ENCODE peak calls at places on chromosomes 1 and 21, in ten cellular contexts. C, Y, Q, B, H, S, U, M, R and V are unnamed samples.

GRCh38 chr1:220990417-220991337 is 111.4 kb downstream of the HLX start:
- DNase-seq in C (no peak), Y (peak; percentile 64), Q (no peak), B (peak; percentile 83), H (no peak), S (no peak), U (no peak), M (no peak), R (no peak), V (peak; percentile 20)

GRCh38 chr1:116133696-116134095 is 22.5 kb downstream of the MAB21L3 start:
- DNase-seq in C (no peak), Y (no peak), Q (no peak), B (no peak), H (no peak), S (no peak), U (no peak), M (no peak), R (no peak), V (no peak)

GRCh38 chr1:208086116-208086515 is 158.1 kb downstream of the PLXNA2 start:
- DNase-seq in C (no peak), Y (peak; percentile 19), Q (no peak), B (peak; percentile 45), H (no peak), S (no peak), U (no peak), M (no peak), R (no peak), V (peak; percentile 94)

GRCh38 chr1:217333939-217334338 is 297.0 kb downstream of the GPATCH2 start:
- DNase-seq in C (no peak), Y (peak; percentile 64), Q (no peak), B (peak; percentile 9), H (no peak), S (peak; percentile 83), U (no peak), M (no peak), R (no peak), V (peak; percentile 30)

GRCh38 chr1:150256549-150257341 is 829 bp upstream of the CA14 start:
- DNase-seq in C (no peak), Y (peak; percentile 51), Q (no peak), B (no peak), H (no peak), S (peak; percentile 70), U (peak; percentile 46), M (no peak), R (no peak), V (no peak)

GRCh38 chr21:32207096-32207716 is 71.6 kb downstream of the MIS18A start:
- DNase-seq in C (no peak), Y (peak; percentile 51), Q (no peak), B (no peak), H (no peak), S (no peak), U (no peak), M (no peak), R (no peak), V (no peak)

GRCh38 chr1:92973203-92973907 is 12.1 kb upstream of the DIPK1A start:
- DNase-seq in C (no peak), Y (no peak), Q (no peak), B (no peak), H (no peak), S (no peak), U (no peak), M (no peak), R (no peak), V (peak; percentile 91)

GRCh38 chr1:115428262-115428661 is 90.2 kb upstream of the NGF start:
- DNase-seq in C (no peak), Y (no peak), Q (no peak), B (no peak), H (no peak), S (no peak), U (no peak), M (no peak), R (no peak), V (peak; percentile 24)

GRCh38 chr1:111811891-111812290 is 56.2 kb downstream of the DDX20 start:
- DNase-seq in C (no peak), Y (no peak), Q (no peak), B (no peak), H (no peak), S (no peak), U (no peak), M (no peak), R (no peak), V (no peak)

GRCh38 chr1:116356673-116357072 is 16.4 kb upstream of the ATP1A1 start:
- DNase-seq in C (no peak), Y (no peak), Q (no peak), B (peak; percentile 71), H (no peak), S (no peak), U (no peak), M (no peak), R (no peak), V (peak; percentile 54)

GRCh38 chr1:24965571-24965930 is 35.5 kb upstream of the RUNX3 start:
- DNase-seq in C (no peak), Y (no peak), Q (no peak), B (no peak), H (no peak), S (no peak), U (no peak), M (no peak), R (no peak), V (no peak)
- H3K4me3 ChIP-seq in C (no peak overlapping the region), Y (no peak overlapping the region), Q (peak overlapping the region; percentile 23), B (no peak overlapping the region), H (peak overlapping the region; percentile 35), S (no peak overlapping the region), U (no peak overlapping the region), M (no peak overlapping the region), R (peak overlapping the region; percentile 53), V (no peak overlapping the region)

DNA sequence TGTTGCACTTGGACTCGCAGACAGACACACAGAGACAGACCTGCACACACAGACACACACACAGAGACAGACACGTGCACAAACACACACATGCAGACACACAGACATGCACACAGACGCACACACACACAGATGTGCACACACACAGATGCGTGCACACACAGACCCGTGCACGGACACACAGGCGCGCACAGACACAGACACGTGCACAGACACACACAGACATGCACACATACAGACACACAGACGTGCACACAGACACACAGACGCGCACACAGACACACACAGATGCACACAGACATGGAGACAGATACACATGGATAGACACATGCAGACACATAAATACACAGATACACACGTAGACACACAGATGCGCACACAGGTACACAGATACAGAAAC is 11.3 kb downstream of the PFKL start:
- DNase-seq in C (no peak), Y (no peak), Q (no peak), B (no peak), H (no peak), S (no peak), U (no peak), M (no peak), R (no peak), V (no peak)
- H3K36me3 ChIP-seq in C (no peaks in the 10 kb centered on the region), Y (peaks cover 84% of the 10 kb centered on the region), Q (peaks cover 78% of the 10 kb centered on the region), B (peaks cover 62% of the 10 kb centered on the region), H (peaks cover 23% of the 10 kb centered on the region), S (peaks cover 15% of the 10 kb centered on the region), U (peaks cover 60% of the 10 kb centered on the region), M (peaks cover 75% of the 10 kb centered on the region), R (peaks cover 19% of the 10 kb centered on the region), V (peaks cover 43% of the 10 kb centered on the region)

DNA sequence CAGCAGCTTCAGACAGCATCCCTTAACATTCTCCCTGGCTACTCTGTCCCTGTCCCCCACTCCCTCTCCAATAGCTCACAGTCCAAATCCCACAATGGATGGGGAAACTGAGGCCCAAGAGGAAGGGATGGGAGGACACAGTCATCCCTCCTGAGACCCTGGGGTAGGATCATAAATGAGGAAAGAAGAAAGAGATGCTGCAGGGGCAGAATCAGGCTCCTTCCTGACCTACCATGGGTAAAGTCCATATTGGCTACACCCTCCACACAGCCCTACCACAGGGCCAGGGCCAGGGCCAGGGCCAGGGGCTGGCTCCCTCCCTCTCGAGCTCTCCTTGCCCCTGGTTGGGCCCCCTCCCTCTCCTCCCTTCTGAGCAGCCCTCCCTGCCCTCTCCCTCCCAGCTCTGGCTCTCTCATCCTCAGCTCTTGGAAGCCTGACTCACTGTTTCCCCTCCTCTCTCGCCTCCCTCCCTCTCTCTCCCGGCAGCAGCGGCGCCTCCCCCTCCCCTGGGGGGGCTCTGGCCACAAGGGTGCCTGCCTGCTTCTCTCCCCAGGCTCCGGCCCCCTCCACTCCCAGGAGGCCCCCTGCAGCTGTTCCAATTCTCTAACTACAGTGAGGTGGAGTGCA is 4.9 kb downstream of the AHDC1 start:
- DNase-seq in C (peak; percentile 74), Y (peak; percentile 42), Q (no peak), B (peak; percentile 77), H (peak; percentile 43), S (no peak), U (no peak), M (peak; percentile 85), R (no peak), V (no peak)
- H3K4me3 ChIP-seq in C (peak overlapping the region; percentile 99), Y (no peak overlapping the region), Q (no peak overlapping the region), B (no peak overlapping the region), H (no peak overlapping the region), S (peak overlapping the region; percentile 19), U (no peak overlapping the region), M (no peak overlapping the region), R (no peak overlapping the region), V (no peak overlapping the region)

GRCh38 chr21:46428286-46428685 is 30.4 kb upstream of the DIP2A start:
- DNase-seq in C (no peak), Y (no peak), Q (peak; percentile 38), B (no peak), H (no peak), S (no peak), U (no peak), M (no peak), R (no peak), V (no peak)

GRCh38 chr21:46425061-46425460 is 33.6 kb upstream of the DIP2A start:
- DNase-seq in C (no peak), Y (peak; percentile 96), Q (peak; percentile 30), B (no peak), H (peak; percentile 38), S (no peak), U (no peak), M (no peak), R (peak; percentile 59), V (no peak)

GRCh38 chr21:46427516-46427915 is 31.2 kb upstream of the DIP2A start:
- DNase-seq in C (no peak), Y (no peak), Q (peak; percentile 32), B (no peak), H (no peak), S (no peak), U (no peak), M (no peak), R (no peak), V (no peak)

GRCh38 chr21:46425566-46425965 is 33.1 kb upstream of the DIP2A start:
- DNase-seq in C (no peak), Y (peak; percentile 87), Q (peak; percentile 45), B (no peak), H (peak; percentile 81), S (no peak), U (no peak), M (no peak), R (peak; percentile 91), V (no peak)

DNA sequence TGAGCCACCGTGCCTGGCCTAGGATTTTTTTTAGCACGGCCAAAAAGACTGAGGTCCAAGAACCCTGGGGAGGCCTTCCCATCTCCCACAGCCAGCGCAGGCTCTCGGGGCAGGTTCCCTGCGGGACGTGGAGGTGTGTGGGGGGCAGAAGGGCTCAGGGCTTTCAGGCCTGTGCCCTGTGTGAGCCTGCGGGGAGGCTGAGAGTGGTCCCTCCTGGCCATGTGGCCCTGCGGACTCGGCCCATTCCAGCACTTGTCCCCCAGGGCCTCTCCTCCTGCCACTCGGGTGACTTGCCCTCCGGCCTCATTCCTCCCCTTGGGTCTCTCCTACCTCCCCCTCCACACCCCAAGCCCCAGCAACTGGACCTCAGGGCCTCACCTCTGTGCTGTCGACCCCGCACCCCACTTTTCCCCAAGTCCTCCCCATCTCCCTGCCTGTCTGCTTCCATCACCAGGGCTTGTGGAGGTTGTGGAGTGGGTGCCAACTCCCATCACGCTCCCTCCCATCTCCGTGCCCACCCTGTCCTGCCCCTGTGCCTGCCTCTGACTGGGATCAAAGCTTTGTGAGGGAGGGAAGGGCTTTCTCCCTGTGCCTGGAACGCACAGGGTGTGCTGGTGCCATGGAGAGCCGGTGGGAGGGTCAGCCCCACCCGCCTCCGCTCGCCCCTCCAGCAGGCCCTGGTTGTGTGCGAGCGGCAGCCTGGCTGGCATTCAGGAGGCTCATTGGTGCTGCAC is 32.2 kb upstream of the DIP2A start:
- DNase-seq in C (no peak), Y (no peak), Q (no peak), B (no peak), H (no peak), S (no peak), U (no peak), M (no peak), R (no peak), V (no peak)
- H3K36me3 ChIP-seq in C (peaks cover 22% of the 10 kb centered on the region), Y (peaks cover 74% of the 10 kb centered on the region), Q (peaks cover 71% of the 10 kb centered on the region), B (peaks cover 49% of the 10 kb centered on the region), H (peaks cover 5% of the 10 kb centered on the region), S (peaks cover 23% of the 10 kb centered on the region), U (peaks cover 33% of the 10 kb centered on the region), M (peaks cover 84% of the 10 kb centered on the region), R (peaks cover 4% of the 10 kb centered on the region), V (peaks cover 17% of the 10 kb centered on the region)